ENCODE peak calls at places on chromosomes 1 and 21, in six cellular contexts. L is SK-N-SH, Z is body of pancreas, I is Peyer's patch, V is lower lobe of right lung, M is tibial nerve. F is an unnamed sample.

GRCh38 chr1:246080031-246080430 is 427.0 kb downstream of the SMYD3 start:
- DNase-seq in L (no peak), Z (no peak), I (no peak), V (no peak), M (no peak), F (no peak)

GRCh38 chr1:166730299-166730888 is 108.9 kb upstream of the POGK start:
- DNase-seq in L (no peak), Z (no peak), I (no peak), V (peak; percentile 45), M (no peak), F (no peak)

GRCh38 chr21:37915941-37916794 is at the start of gene KCNJ6:
- DNase-seq in L (peak; percentile 87), Z (peak; percentile 24), I (no peak), V (peak; percentile 63), M (no peak), F (no peak)

GRCh38 chr1:54967372-54967771 is 13.1 kb upstream of the TMEM61 start:
- DNase-seq in L (no peak), Z (no peak), I (no peak), V (no peak), M (no peak), F (no peak)

GRCh38 chr1:186750250-186750649 is 70.0 kb upstream of the PTGS2 start:
- DNase-seq in L (no peak), Z (no peak), I (no peak), V (no peak), M (no peak), F (no peak)

GRCh38 chr1:238558156-238558555 is 667.4 kb upstream of the ZP4 start:
- DNase-seq in L (no peak), Z (no peak), I (no peak), V (no peak), M (no peak), F (no peak)

GRCh38 chr1:206041640-206042039 is 11.3 kb upstream of the RHEX start:
- DNase-seq in L (peak; percentile 25), Z (peak; percentile 27), I (no peak), V (no peak), M (no peak), F (no peak)

GRCh38 chr1:154546264-154547043 is 12.0 kb downstream of the UBE2Q1 start:
- DNase-seq in L (peak; percentile 88), Z (peak; percentile 60), I (peak; percentile 71), V (peak; percentile 73), M (no peak), F (peak; percentile 52)

GRCh38 chr21:38913120-38913975 is 107.6 kb downstream of the ETS2 start:
- DNase-seq in L (peak; percentile 61), Z (peak; percentile 92), I (peak; percentile 94), V (peak; percentile 89), M (peak; percentile 54), F (no peak)

GRCh38 chr1:169484683-169485426 is 889 bp downstream of the SLC19A2 start:
- DNase-seq in L (peak; percentile 44), Z (peak; percentile 64), I (peak; percentile 66), V (peak; percentile 78), M (peak; percentile 60), F (peak; percentile 30)

GRCh38 chr1:44676484-44677200 is 2.1 kb downstream of the ARMH1 start:
- DNase-seq in L (no peak), Z (no peak), I (no peak), V (no peak), M (no peak), F (no peak)

GRCh38 chr1:16618719-16619118 is 5.4 kb upstream of the NBPF1 start:
- DNase-seq in L (peak; percentile 71), Z (peak; percentile 30), I (peak; percentile 55), V (peak; percentile 52), M (no peak), F (no peak)

GRCh38 chr1:46184920-46185658 is 8.8 kb upstream of the P3R3URF start:
- DNase-seq in L (no peak), Z (no peak), I (no peak), V (no peak), M (no peak), F (no peak)

GRCh38 chr21:46117586-46118304 is 19.8 kb downstream of the COL6A2 start:
- DNase-seq in L (peak; percentile 32), Z (peak; percentile 5), I (peak; percentile 36), V (peak; percentile 44), M (no peak), F (no peak)

GRCh38 chr1:89912073-89912472 is 82.8 kb upstream of the ZNF326 start:
- DNase-seq in L (no peak), Z (no peak), I (no peak), V (no peak), M (no peak), F (no peak)

GRCh38 chr21:32818411-32818810 is 46.9 kb upstream of the PAXBP1 start:
- DNase-seq in L (no peak), Z (no peak), I (no peak), V (no peak), M (no peak), F (no peak)

GRCh38 chr1:184747089-184747955 is 7.3 kb downstream of the EDEM3 start:
- DNase-seq in L (no peak), Z (no peak), I (no peak), V (no peak), M (no peak), F (no peak)

GRCh38 chr1:159851386-159851785 is 11.1 kb downstream of the VSIG8 start:
- DNase-seq in L (no peak), Z (no peak), I (no peak), V (no peak), M (no peak), F (no peak)

GRCh38 chr1:160127865-160128523 is 12.4 kb downstream of the ATP1A2 start:
- DNase-seq in L (no peak), Z (no peak), I (no peak), V (no peak), M (no peak), F (no peak)

GRCh38 chr1:97120821-97121220 is 399.2 kb downstream of the PTBP2 start:
- DNase-seq in L (no peak), Z (no peak), I (no peak), V (no peak), M (no peak), F (no peak)

GRCh38 chr1:211639500-211640361 is 35.7 kb downstream of the NEK2 start:
- DNase-seq in L (no peak), Z (no peak), I (no peak), V (no peak), M (no peak), F (no peak)
- H3K4me3 ChIP-seq in L (peak overlapping the region; percentile 59), Z (no peak overlapping the region), I (no peak overlapping the region), V (no peak overlapping the region), M (no peak overlapping the region), F (no peak overlapping the region)

GRCh38 chr1:33349081-33349759 is 28.3 kb upstream of the A3GALT2 start:
- DNase-seq in L (peak; percentile 89), Z (peak; percentile 44), I (peak; percentile 75), V (peak; percentile 80), M (no peak), F (peak; percentile 46)
- H3K27me3 ChIP-seq in L (no peaks in the 10 kb centered on the region), Z (no peaks in the 10 kb centered on the region), I (no peaks in the 10 kb centered on the region), V (no peaks in the 10 kb centered on the region), M (no peaks in the 10 kb centered on the region), F (no peaks in the 10 kb centered on the region)

GRCh38 chr21:36543924-36544323 is 64.0 kb upstream of the CLDN14 start:
- DNase-seq in L (no peak), Z (no peak), I (no peak), V (no peak), M (no peak), F (no peak)

GRCh38 chr21:36540700-36541099 is 60.8 kb upstream of the CLDN14 start:
- DNase-seq in L (no peak), Z (no peak), I (no peak), V (no peak), M (no peak), F (no peak)

GRCh38 chr21:36544545-36544944 is 64.6 kb upstream of the CLDN14 start:
- DNase-seq in L (peak; percentile 40), Z (no peak), I (no peak), V (no peak), M (no peak), F (no peak)

GRCh38 chr21:36541721-36542139 is 61.8 kb upstream of the CLDN14 start:
- DNase-seq in L (no peak), Z (no peak), I (no peak), V (no peak), M (no peak), F (no peak)

GRCh38 chr21:36542312-36543101 is 62.6 kb upstream of the CLDN14 start:
- DNase-seq in L (no peak), Z (peak; percentile 16), I (no peak), V (no peak), M (no peak), F (no peak)
- H3K4me3 ChIP-seq in L (no peak overlapping the region), Z (no peak overlapping the region), I (no peak overlapping the region), V (no peak overlapping the region), M (no peak overlapping the region), F (no peak overlapping the region)

DNA sequence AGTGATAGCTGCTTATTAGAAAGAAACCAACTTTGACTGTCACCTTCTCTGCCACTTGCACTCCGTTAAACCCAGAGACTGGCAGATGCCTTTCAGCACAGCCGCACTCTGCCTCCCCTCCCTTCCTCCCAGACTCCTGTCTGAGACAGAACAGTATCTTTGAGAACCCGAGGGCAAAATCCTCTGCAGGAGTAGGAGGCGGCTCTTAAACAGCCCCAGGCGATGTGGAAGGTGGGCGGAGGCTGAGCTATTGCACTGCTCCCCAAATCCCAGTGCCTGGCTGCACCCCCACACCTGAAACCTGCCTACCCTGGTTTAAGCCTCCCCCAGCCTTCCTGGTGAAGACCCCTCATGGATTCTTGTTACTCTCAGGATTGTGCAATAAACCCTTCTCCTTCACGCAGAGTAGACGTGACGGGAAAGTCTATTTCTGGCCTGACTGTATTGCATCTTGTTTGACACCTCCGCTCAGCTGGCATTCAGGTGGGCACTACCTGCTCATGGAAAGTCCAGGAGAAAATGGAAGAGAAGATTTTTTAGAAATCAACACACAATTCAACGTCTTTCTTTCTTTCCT is 34.4 kb upstream of the IGSF21 start:
- DNase-seq in L (no peak), Z (no peak), I (no peak), V (no peak), M (no peak), F (no peak)
- H3K27me3 ChIP-seq in L (no peaks in the 10 kb centered on the region), Z (no peaks in the 10 kb centered on the region), I (no peaks in the 10 kb centered on the region), V (peaks cover 7% of the 10 kb centered on the region), M (peaks cover 1% of the 10 kb centered on the region), F (no peaks in the 10 kb centered on the region)

GRCh38 chr1:71118086-71118485 is 37.3 kb upstream of the ZRANB2 start:
- DNase-seq in L (no peak), Z (no peak), I (no peak), V (no peak), M (no peak), F (no peak)
- H3K4me3 ChIP-seq in L (no peak overlapping the region), Z (no peak overlapping the region), I (no peak overlapping the region), V (no peak overlapping the region), M (no peak overlapping the region), F (no peak overlapping the region)

GRCh38 chr1:53060580-53060979 is 1.4 kb upstream of the PODN start:
- DNase-seq in L (no peak), Z (no peak), I (no peak), V (no peak), M (peak; percentile 73), F (no peak)

GRCh38 chr1:53061123-53061858 is 722 bp upstream of the PODN start:
- DNase-seq in L (no peak), Z (no peak), I (peak; percentile 50), V (peak; percentile 46), M (peak; percentile 86), F (no peak)

GRCh38 chr1:53061859-53062714 is at the start of gene PODN:
- DNase-seq in L (peak; percentile 86), Z (no peak), I (peak; percentile 49), V (peak; percentile 52), M (peak; percentile 63), F (no peak)

GRCh38 chr1:53051676-53052075 is 10.3 kb upstream of the PODN start:
- DNase-seq in L (no peak), Z (no peak), I (no peak), V (no peak), M (no peak), F (no peak)

GRCh38 chr1:53057134-53057533 is 4.9 kb upstream of the PODN start:
- DNase-seq in L (no peak), Z (no peak), I (no peak), V (no peak), M (no peak), F (no peak)
- H3K27me3 ChIP-seq in L (no peaks in the 10 kb centered on the region), Z (no peaks in the 10 kb centered on the region), I (peaks cover 10% of the 10 kb centered on the region), V (peaks cover 11% of the 10 kb centered on the region), M (peaks cover 4% of the 10 kb centered on the region), F (peaks cover 10% of the 10 kb centered on the region)